ENCODE peak calls at places on chromosomes 3 and 15, in four cellular contexts. N is upper lobe of right lung, B is astrocyte of the spinal cord, Z is cardiac muscle cell. C is an unnamed sample.

GRCh38 chr15:32844118-32844711 is 126.4 kb downstream of the GREM1 start:
- DNase-seq in N (no peak), Z (peak; percentile 28), B (peak; percentile 65), C (no peak)

GRCh38 chr3:9280477-9281219 is 31.2 kb upstream of the SRGAP3 start:
- DNase-seq in B (peak; percentile 33), Z (no peak), N (no peak), C (no peak)

GRCh38 chr15:63189955-63190691 is 717 bp downstream of the RAB8B start:
- DNase-seq in N (no peak), Z (no peak), B (no peak), C (no peak)

GRCh38 chr3:43497905-43498365 is 123.9 kb downstream of the ANO10 start:
- DNase-seq in B (peak; percentile 57), Z (no peak), N (no peak), C (no peak)

GRCh38 chr3:193317901-193318300 is 60.7 kb downstream of the ATP13A5 start:
- DNase-seq in B (no peak), Z (no peak), N (no peak), C (no peak)

GRCh38 chr3:36679384-36680200 is 84.8 kb downstream of the DCLK3 start:
- DNase-seq in B (peak; percentile 87), N (no peak), Z (no peak), C (no peak)

GRCh38 chr15:77418341-77419049 is 1.4 kb downstream of the PEAK1 start:
- DNase-seq in Z (no peak), B (peak; percentile 51), N (no peak), C (no peak)

GRCh38 chr3:24952388-24952787 is 457.7 kb upstream of the THRB start:
- DNase-seq in B (no peak), N (no peak), Z (no peak), C (no peak)

GRCh38 chr15:90087454-90088154 is 14.7 kb downstream of the IDH2 start:
- DNase-seq in B (no peak), Z (no peak), N (no peak), C (no peak)

GRCh38 chr3:126208618-126209256 is 28.4 kb upstream of the ALDH1L1 start:
- DNase-seq in B (peak; percentile 85), N (peak; percentile 85), Z (no peak), C (no peak)

GRCh38 chr3:49625971-49626640 is 48.0 kb upstream of the APEH start:
- DNase-seq in B (peak; percentile 6), Z (no peak), N (no peak), C (no peak)

GRCh38 chr3:181210275-181210674 is 220.7 kb upstream of the DNAJC19 start:
- DNase-seq in B (peak; percentile 32), N (no peak), Z (peak; percentile 43), C (no peak)

GRCh38 chr3:64267774-64268604 is 42.7 kb upstream of the PRICKLE2 start:
- DNase-seq in Z (peak; percentile 79), N (peak; percentile 69), B (peak; percentile 73), C (no peak)
- TF ChIP-seq CTCF in Z (no peak), N (no peak), B (no peak), C (no peak)

GRCh38 chr15:25347707-25348106 is 91.1 kb downstream of the UBE3A start:
- DNase-seq in B (no peak), N (no peak), Z (no peak), C (no peak)

GRCh38 chr15:25342629-25343028 is 96.2 kb downstream of the UBE3A start:
- DNase-seq in N (no peak), B (no peak), Z (no peak), C (no peak)

GRCh38 chr15:25346371-25346770 is 92.5 kb downstream of the UBE3A start:
- DNase-seq in Z (no peak), B (no peak), N (no peak), C (no peak)

GRCh38 chr15:25345943-25346342 is 92.9 kb downstream of the UBE3A start:
- DNase-seq in N (no peak), B (peak; percentile 67), Z (peak; percentile 50), C (no peak)
- TF ChIP-seq CTCF in N (no peak), B (peak; percentile 43), Z (peak; percentile 36), C (no peak)

DNA sequence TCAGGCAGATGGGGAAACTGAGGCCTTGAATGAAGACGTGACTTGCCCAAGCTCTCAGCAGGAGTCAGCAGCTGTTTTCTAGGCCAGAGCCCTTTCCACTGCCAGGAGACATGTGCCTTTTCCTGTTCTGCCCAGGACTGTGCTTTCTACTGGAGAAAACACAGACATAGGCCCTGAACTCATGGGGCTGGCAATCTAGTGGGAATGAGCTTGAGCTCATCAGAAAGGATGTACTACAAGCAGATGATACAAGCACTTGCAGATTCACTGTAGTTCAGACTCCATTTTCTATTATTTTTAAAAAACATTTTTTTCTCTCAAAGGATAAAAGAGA is 14.4 kb downstream of the MASP1 start:
- DNase-seq in B (no peak), N (no peak), Z (no peak), C (no peak)
- TF ChIP-seq CTCF in B (no peak), N (no peak), Z (no peak), C (no peak)

DNA sequence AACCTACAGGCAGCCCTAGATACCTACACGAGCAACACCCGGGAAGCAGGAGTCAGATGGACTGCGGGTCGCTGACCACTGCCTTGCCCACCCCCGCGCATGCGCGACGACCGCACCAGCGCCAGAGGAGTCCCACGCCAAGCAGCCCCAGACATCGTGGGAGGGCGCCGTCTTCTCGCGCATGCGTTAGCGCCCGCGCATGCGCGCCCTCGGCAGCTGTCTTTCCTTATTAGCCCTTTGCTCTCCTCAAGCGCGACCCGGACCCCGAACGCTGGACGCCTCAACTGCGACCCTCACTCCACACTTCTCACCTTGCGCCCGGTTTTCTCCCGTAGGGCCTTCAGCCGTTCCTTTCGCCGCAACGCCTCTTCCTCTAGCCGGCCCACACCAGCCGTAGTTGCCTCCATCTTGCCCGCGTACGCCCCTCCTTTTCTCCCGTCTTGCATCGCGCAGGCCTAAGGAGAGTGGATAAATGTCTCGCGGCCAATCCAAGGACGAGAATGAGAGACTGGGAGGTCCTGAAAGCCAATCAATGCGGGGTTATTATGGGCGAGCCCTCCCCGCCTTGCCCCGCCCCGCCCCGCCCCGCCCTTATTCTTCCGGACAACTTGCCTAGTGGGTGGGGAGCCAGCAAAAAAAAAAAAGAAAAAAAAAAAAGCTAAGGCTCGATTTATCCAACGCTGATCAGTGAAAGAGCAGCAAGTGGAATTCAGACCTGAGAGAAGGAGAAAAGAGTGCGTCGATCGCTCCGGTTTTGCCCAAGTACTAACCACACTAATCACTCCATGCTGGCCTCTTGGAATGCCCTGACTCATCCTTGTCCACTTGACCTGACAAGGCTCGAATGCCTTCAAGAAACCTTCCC is at the start of gene CCDC12:
- DNase-seq in Z (peak; percentile 98), N (peak; percentile 95), B (peak; percentile 99), C (peak; percentile 93)
- TF ChIP-seq CTCF in Z (no peak), N (no peak), B (no peak), C (no peak)

GRCh38 chr3:170801597-170801996 is 68.4 kb downstream of the RPL22L1 start:
- DNase-seq in Z (no peak), N (no peak), B (no peak), C (no peak)
- TF ChIP-seq CTCF in Z (no peak), N (no peak), B (no peak), C (no peak)

GRCh38 chr3:112653881-112654300 is 12.9 kb upstream of the CCDC80 start:
- DNase-seq in B (peak; percentile 91), Z (no peak), N (no peak), C (no peak)

GRCh38 chr3:112653209-112653871 is 12.4 kb upstream of the CCDC80 start:
- DNase-seq in N (no peak), B (peak; percentile 97), Z (no peak), C (no peak)

GRCh38 chr3:112654492-112654891 is 13.5 kb upstream of the CCDC80 start:
- DNase-seq in B (no peak), Z (no peak), N (no peak), C (no peak)

GRCh38 chr3:112656045-112656444 is 15.1 kb upstream of the CCDC80 start:
- DNase-seq in B (peak; percentile 13), N (no peak), Z (no peak), C (no peak)

GRCh38 chr3:112654979-112655378 is 14.0 kb upstream of the CCDC80 start:
- DNase-seq in B (peak; percentile 29), Z (no peak), N (no peak), C (no peak)
- TF ChIP-seq CTCF in B (no peak), Z (no peak), N (no peak), C (no peak)

DNA sequence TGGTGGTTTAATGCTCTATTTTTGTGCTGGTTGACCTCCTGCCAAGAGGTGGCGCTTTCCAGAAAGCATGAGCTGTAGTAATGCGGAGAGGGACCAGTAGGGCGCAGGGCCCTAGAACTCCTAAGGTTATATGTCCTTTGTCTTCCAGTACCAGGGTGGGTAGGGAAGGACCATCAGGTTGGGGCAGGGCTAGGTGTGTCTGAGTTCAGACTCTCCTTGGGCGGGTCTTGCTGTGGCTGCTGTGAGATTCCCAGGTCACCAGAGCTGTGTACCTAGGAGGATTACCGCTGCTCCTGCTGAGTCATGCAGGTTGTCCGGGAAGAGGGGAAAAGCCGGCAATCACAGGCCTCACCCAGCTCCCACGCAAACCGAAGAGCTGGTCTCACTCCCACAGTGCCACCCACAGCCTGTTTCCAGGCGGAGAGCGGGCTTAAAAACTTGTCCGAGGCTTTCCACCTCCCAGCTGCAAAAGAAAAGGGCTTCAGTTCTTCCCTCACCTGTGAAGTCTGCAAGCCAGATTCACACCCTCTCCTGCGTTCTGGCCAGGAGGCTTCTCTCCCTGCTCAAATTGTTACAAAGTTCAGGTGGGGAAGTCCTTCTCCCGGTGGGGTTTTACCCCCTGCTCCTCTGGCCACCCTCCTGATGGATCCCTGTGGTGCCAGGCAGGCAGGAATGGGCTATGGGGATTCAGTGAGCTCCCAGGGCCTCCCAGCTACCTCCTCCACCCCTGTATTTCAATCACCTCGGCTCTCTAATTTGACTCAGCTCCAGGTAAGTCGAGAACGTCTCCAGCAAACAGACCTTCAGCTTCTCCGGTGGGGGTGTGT is 37.7 kb upstream of the BCHE start:
- DNase-seq in N (peak; percentile 46), Z (no peak), B (no peak), C (no peak)
- TF ChIP-seq CTCF in N (no peak), Z (no peak), B (no peak), C (no peak)